ENCODE peak calls at places on chromosome 16, in nine cellular contexts. W, D, Q, K, G, Y, L, J and B are unnamed samples. For H3K4me1 and H3K36me3, the result is how much of the 10 kb centered on the place peaks cover.

GRCh38 chr16:89712476-89712805 is 8.3 kb downstream of the VPS9D1 start:
- DNase-seq in W (no peak), D (no peak), Q (no peak), K (no peak), G (no peak), Y (no peak), L (no peak), J (peak), B (no peak)

GRCh38 chr16:70746708-70747424 is 54.1 kb downstream of the VAC14 start:
- DNase-seq in W (peak), D (peak), Q (peak), K (peak), G (peak), Y (peak), L (no peak), J (peak), B (peak)

GRCh38 chr16:80739523-80739922 is 64.9 kb downstream of the CDYL2 start:
- DNase-seq in W (no peak), D (no peak), Q (no peak), K (no peak), G (no peak), Y (no peak), L (no peak), J (no peak), B (no peak)

GRCh38 chr16:81610144-81610842 is 165.7 kb downstream of the CMIP start:
- DNase-seq in W (peak), D (no peak), Q (peak), K (peak), G (peak), Y (no peak), L (no peak), J (peak), B (no peak)

GRCh38 chr16:6884002-6884401 is 448.6 kb upstream of the RBFOX1 start:
- DNase-seq in W (no peak), D (no peak), Q (no peak), K (no peak), G (no peak), Y (no peak), L (no peak), J (no peak), B (no peak)

GRCh38 chr16:2497116-2497630 is 16.6 kb upstream of the ATP6V0C start:
- DNase-seq in W (no peak), D (no peak), Q (peak), K (no peak), G (no peak), Y (no peak), L (no peak), J (no peak), B (no peak)

GRCh38 chr16:80806957-80807356 is 2.6 kb upstream of the CDYL2 start:
- DNase-seq in W (no peak), D (no peak), Q (no peak), K (no peak), G (no peak), Y (peak), L (no peak), J (peak), B (peak)

GRCh38 chr16:11118479-11118878 is 137.5 kb downstream of the SOCS1 start:
- DNase-seq in W (no peak), D (no peak), Q (no peak), K (no peak), G (no peak), Y (no peak), L (no peak), J (peak), B (no peak)

GRCh38 chr16:24998201-24998600 is 17.0 kb downstream of the ARHGAP17 start:
- DNase-seq in W (no peak), D (no peak), Q (no peak), K (no peak), G (no peak), Y (no peak), L (no peak), J (no peak), B (no peak)

GRCh38 chr16:24915019-24915418 is 69.3 kb downstream of the SLC5A11 start:
- DNase-seq in W (no peak), D (no peak), Q (no peak), K (no peak), G (no peak), Y (no peak), L (no peak), J (no peak), B (no peak)

GRCh38 chr16:2926660-2927646 is 15.2 kb downstream of the FLYWCH1 start:
- DNase-seq in W (peak), D (peak), Q (peak), K (peak), G (peak), Y (peak), L (no peak), J (peak), B (peak)

GRCh38 chr16:64089697-64090096 is 1032.2 kb downstream of the CDH11 start:
- DNase-seq in W (no peak), D (no peak), Q (no peak), K (no peak), G (no peak), Y (peak), L (no peak), J (peak), B (no peak)

GRCh38 chr16:54199486-54200160 is 87.0 kb downstream of the IRX3 start:
- DNase-seq in W (no peak), D (no peak), Q (no peak), K (no peak), G (no peak), Y (peak), L (no peak), J (no peak), B (no peak)

GRCh38 chr16:89574681-89575246 is 794 bp upstream of the CPNE7 start:
- DNase-seq in W (no peak), D (peak), Q (peak), K (no peak), G (no peak), Y (no peak), L (no peak), J (peak), B (no peak)

GRCh38 chr16:82580293-82580900 is 46.4 kb upstream of the CDH13 start:
- DNase-seq in W (no peak), D (peak), Q (no peak), K (no peak), G (no peak), Y (peak), L (no peak), J (no peak), B (no peak)

GRCh38 chr16:56355786-56356275 is 69.5 kb downstream of the AMFR start:
- DNase-seq in W (no peak), D (no peak), Q (no peak), K (peak), G (no peak), Y (no peak), L (no peak), J (no peak), B (no peak)

GRCh38 chr16:68908000-68908313 is 64.6 kb downstream of the TANGO6 start:
- DNase-seq in W (no peak), D (no peak), Q (no peak), K (no peak), G (no peak), Y (no peak), L (no peak), J (peak), B (no peak)

GRCh38 chr16:48276102-48276501 is 28.8 kb upstream of the ABCC11 start:
- DNase-seq in W (no peak), D (no peak), Q (no peak), K (no peak), G (no peak), Y (peak), L (no peak), J (peak), B (no peak)

GRCh38 chr16:23807028-23807427 is 28.8 kb upstream of the PRKCB start:
- DNase-seq in W (no peak), D (no peak), Q (no peak), K (no peak), G (peak), Y (no peak), L (no peak), J (no peak), B (no peak)

GRCh38 chr16:65745201-65745600 is 621.3 kb upstream of the CDH5 start:
- DNase-seq in W (no peak), D (no peak), Q (no peak), K (no peak), G (no peak), Y (no peak), L (no peak), J (peak), B (no peak)

GRCh38 chr16:72271841-72272240 is 99.9 kb upstream of the PMFBP1 start:
- DNase-seq in W (no peak), D (no peak), Q (no peak), K (no peak), G (no peak), Y (no peak), L (no peak), J (no peak), B (no peak)

GRCh38 chr16:30902070-30902972 is 5.9 kb downstream of the CTF1 start:
- DNase-seq in W (peak), D (no peak), Q (peak), K (peak), G (peak), Y (peak), L (no peak), J (peak), B (peak)

GRCh38 chr16:25097304-25097988 is 14.1 kb upstream of the LCMT1 start:
- DNase-seq in W (no peak), D (no peak), Q (no peak), K (no peak), G (no peak), Y (no peak), L (no peak), J (peak), B (no peak)

GRCh38 chr16:54231336-54231735 is 55.3 kb downstream of the IRX3 start:
- DNase-seq in W (no peak), D (no peak), Q (no peak), K (no peak), G (no peak), Y (no peak), L (no peak), J (no peak), B (no peak)

GRCh38 chr16:84380405-84380804 is 12.1 kb downstream of the ATP2C2 start:
- DNase-seq in W (no peak), D (no peak), Q (no peak), K (no peak), G (no peak), Y (no peak), L (peak), J (no peak), B (no peak)

GRCh38 chr16:76946879-76947278 is 244.1 kb upstream of the MON1B start:
- DNase-seq in W (no peak), D (peak), Q (no peak), K (no peak), G (no peak), Y (peak), L (no peak), J (peak), B (no peak)

GRCh38 chr16:88437367-88437964 is 15.6 kb upstream of the ZFPM1 start:
- DNase-seq in W (no peak), D (peak), Q (peak), K (peak), G (peak), Y (peak), L (no peak), J (no peak), B (peak)

GRCh38 chr16:5875416-5875815 is 777.8 kb upstream of the EEF2KMT start:
- DNase-seq in W (no peak), D (no peak), Q (no peak), K (no peak), G (no peak), Y (no peak), L (no peak), J (no peak), B (no peak)

GRCh38 chr16:48384305-48384981 is 770 bp downstream of the SIAH1 start:
- DNase-seq in W (peak), D (no peak), Q (peak), K (peak), G (no peak), Y (peak), L (no peak), J (peak), B (peak)

GRCh38 chr16:87471278-87472141 is 21.3 kb downstream of the ZCCHC14 start:
- DNase-seq in W (no peak), D (no peak), Q (no peak), K (no peak), G (no peak), Y (peak), L (no peak), J (no peak), B (no peak)

GRCh38 chr16:52515068-52515671 is 31.8 kb downstream of the TOX3 start:
- DNase-seq in W (no peak), D (no peak), Q (no peak), K (no peak), G (no peak), Y (no peak), L (no peak), J (no peak), B (no peak)

GRCh38 chr16:29900888-29901606 is 759 bp downstream of the ASPHD1 start:
- DNase-seq in W (no peak), D (no peak), Q (no peak), K (no peak), G (no peak), Y (no peak), L (no peak), J (no peak), B (no peak)

GRCh38 chr16:47461598-47462266 is 601 bp downstream of the PHKB start:
- DNase-seq in W (no peak), D (peak), Q (no peak), K (no peak), G (peak), Y (peak), L (no peak), J (peak), B (peak)

GRCh38 chr16:4556112-4556511 is at the start of gene C16orf96:
- DNase-seq in W (no peak), D (no peak), Q (no peak), K (no peak), G (peak), Y (no peak), L (no peak), J (no peak), B (no peak)

GRCh38 chr16:75061677-75062076 is 54.9 kb downstream of the LDHD start:
- DNase-seq in W (no peak), D (no peak), Q (no peak), K (peak), G (no peak), Y (no peak), L (no peak), J (no peak), B (no peak)

GRCh38 chr16:71659471-71659870 is 33.5 kb downstream of the MARVELD3 start:
- DNase-seq in W (no peak), D (no peak), Q (no peak), K (no peak), G (no peak), Y (no peak), L (no peak), J (no peak), B (no peak)

GRCh38 chr16:89322381-89323119 is 105.0 kb downstream of the ZNF778 start:
- DNase-seq in W (no peak), D (no peak), Q (no peak), K (peak), G (peak), Y (peak), L (no peak), J (peak), B (no peak)

GRCh38 chr16:88387941-88388627 is 5.3 kb downstream of the ZNF469 start:
- DNase-seq in W (peak), D (no peak), Q (peak), K (no peak), G (peak), Y (peak), L (no peak), J (no peak), B (no peak)

GRCh38 chr16:67881557-67882220 is 3.0 kb upstream of the NRN1L start:
- DNase-seq in W (no peak), D (no peak), Q (peak), K (no peak), G (no peak), Y (no peak), L (no peak), J (no peak), B (no peak)
- H3K4me3 ChIP-seq in W (no peak), D (no peak), Q (no peak), K (no peak), G (no peak), Y (no peak), L (no peak), J (no peak), B (no peak)

DNA sequence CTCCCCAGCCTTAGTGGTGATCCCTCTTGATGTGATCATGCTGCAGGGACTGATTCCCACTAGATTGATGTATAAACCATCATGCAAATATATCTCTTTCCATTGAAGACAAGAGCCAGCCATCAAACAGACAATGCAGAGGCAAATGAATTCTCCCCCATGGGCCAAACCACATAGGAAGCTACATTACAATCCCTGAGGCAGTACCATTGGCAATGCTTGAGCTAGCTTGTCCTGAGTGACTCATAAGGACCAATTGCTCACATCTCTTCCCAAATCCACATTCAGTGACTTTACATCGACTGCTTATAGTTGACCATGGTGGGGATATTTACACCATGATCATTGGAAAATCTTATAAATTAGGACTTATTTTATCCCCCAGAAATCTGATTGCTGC is 242.2 kb downstream of the SHISA9 start:
- DNase-seq in W (no peak), D (no peak), Q (no peak), K (no peak), G (no peak), Y (no peak), L (no peak), J (no peak), B (no peak)
- H3K4me1 ChIP-seq in W (under half), D (under half), Q (under half), K (under half), G (under half), Y (under half), L (under half), J (under half), B (under half)

DNA sequence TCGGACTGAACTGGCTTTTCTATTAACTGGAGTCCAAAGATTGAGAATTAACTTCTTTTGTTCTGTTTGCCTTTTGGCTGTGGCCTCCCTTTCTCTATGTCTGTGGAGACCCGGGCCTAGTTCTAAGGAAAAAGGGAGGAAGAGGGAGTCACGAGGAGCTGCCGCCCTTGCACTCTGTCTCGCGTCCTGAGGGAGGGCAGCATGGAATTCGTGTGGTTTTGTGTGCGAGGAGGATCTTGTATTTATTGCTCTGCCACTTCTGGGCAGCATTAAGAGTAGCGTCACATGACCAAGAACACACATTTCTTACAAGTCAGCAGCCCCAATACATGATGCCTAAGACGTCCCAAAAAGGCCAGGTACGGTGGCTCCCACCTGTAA is 23.6 kb downstream of the METTL22 start:
- DNase-seq in W (no peak), D (no peak), Q (no peak), K (no peak), G (no peak), Y (no peak), L (no peak), J (no peak), B (no peak)
- H3K36me3 ChIP-seq in W (under half), D (under half), Q (half or more), K (under half), G (under half), Y (half or more), L (under half), J (half or more), B (half or more)

GRCh38 chr16:58236231-58236690 is 38.4 kb upstream of the CSNK2A2 start:
- DNase-seq in W (peak), D (peak), Q (peak), K (peak), G (peak), Y (peak), L (no peak), J (peak), B (peak)
- H3K4me3 ChIP-seq in W (peak), D (peak), Q (peak), K (no peak), G (no peak), Y (peak), L (peak), J (peak), B (peak)

DNA sequence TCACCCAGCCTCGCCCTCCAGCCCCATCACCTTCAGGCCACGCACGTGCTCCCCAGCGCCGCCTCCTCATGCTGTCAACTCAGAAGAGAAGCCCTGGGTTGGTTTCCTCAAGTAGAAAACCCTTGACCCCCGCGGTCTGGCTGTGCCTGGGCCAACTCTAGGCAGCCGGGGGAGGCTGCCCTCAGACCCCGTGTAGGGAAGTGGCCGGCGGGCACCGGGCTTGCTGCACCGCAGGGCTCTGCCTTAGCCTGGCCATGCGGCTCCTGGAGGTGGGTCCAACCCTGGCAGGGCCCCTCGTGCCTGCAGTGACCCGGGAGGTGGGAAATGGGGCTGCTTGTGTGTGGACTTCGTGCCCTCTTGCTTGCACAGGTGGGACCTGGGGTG is 149.9 kb upstream of the GSE1 start:
- DNase-seq in W (no peak), D (no peak), Q (no peak), K (peak), G (no peak), Y (no peak), L (no peak), J (no peak), B (no peak)
- H3K4me1 ChIP-seq in W (under half), D (under half), Q (half or more), K (half or more), G (under half), Y (half or more), L (under half), J (half or more), B (under half)

GRCh38 chr16:291539-291938 is 8.6 kb downstream of the PDIA2 start:
- DNase-seq in W (no peak), D (no peak), Q (no peak), K (no peak), G (no peak), Y (no peak), L (no peak), J (no peak), B (no peak)
- H3K36me3 ChIP-seq in W (under half), D (under half), Q (half or more), K (under half), G (under half), Y (half or more), L (under half), J (half or more), B (under half)

DNA sequence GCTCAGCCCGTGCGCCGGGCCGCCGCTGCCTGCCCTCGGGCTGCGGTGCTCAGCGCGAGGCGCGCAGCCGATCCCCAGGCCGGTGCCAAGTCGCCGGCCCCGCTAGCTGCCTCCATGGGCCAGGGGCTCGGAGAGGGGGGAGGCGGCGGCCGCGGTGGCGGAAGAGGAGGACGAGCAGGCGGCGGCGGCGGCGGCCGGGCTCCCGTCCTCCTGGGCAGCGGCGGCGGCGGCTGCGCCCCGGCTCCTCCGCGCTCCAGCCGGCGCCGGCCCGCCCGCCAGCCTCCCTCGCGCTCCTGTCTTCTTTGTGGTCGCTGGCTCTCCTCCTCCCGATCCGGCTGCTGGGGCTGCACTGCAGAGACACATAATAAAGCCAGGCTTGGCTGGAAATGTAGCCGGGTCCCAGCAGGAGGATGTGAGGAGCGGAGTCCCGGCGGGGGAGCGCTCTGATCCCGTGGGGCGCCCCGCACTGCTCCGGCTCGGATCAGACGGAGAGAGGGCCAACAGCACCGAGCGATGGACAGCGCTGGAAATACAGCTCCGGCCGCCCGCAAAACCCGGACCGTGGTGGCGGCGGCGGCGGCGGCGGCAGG is 924 bp upstream of the ZNF423 start:
- DNase-seq in W (peak), D (peak), Q (peak), K (peak), G (peak), Y (peak), L (no peak), J (peak), B (no peak)
- H3K4me3 ChIP-seq in W (peak), D (peak), Q (peak), K (peak), G (peak), Y (peak), L (no peak), J (peak), B (no peak)

GRCh38 chr16:79542196-79542859 is 58.2 kb downstream of the MAF start:
- DNase-seq in W (no peak), D (no peak), Q (peak), K (no peak), G (no peak), Y (no peak), L (no peak), J (no peak), B (no peak)
- H3K4me1 ChIP-seq in W (under half), D (under half), Q (under half), K (under half), G (under half), Y (under half), L (under half), J (under half), B (under half)